ENCODE peak calls at places on chromosomes 11 and 22, in seven cellular contexts. One of them, this sample, is unnamed.

GRCh38 chr11:76609736-76610370 is 60.7 kb downstream of the LRRC32 start:
- DNase-seq in pancreas: no peak
- DNase-seq in OCI-LY7: no peak
- DNase-seq in neural progenitor cell: no peak
- DNase-seq in MV-4-11: no peak
- DNase-seq in SW 1271: no peak
- DNase-seq in ACHN: no peak
- DNase-seq in this sample: peak; percentile 70

GRCh38 chr11:133595998-133596590 is 63.8 kb upstream of the OPCML start:
- DNase-seq in pancreas: no peak
- DNase-seq in OCI-LY7: no peak
- DNase-seq in neural progenitor cell: no peak
- DNase-seq in MV-4-11: no peak
- DNase-seq in SW 1271: no peak
- DNase-seq in ACHN: no peak
- DNase-seq in this sample: no peak

GRCh38 chr22:48685767-48686166 is 1141.9 kb downstream of the BRD1 start:
- DNase-seq in pancreas: no peak
- DNase-seq in OCI-LY7: no peak
- DNase-seq in neural progenitor cell: no peak
- DNase-seq in MV-4-11: no peak
- DNase-seq in SW 1271: no peak
- DNase-seq in ACHN: no peak
- DNase-seq in this sample: no peak

GRCh38 chr11:70590356-70590991 is 192.1 kb downstream of the CTTN start:
- DNase-seq in pancreas: no peak
- DNase-seq in OCI-LY7: no peak
- DNase-seq in neural progenitor cell: no peak
- DNase-seq in MV-4-11: no peak
- DNase-seq in SW 1271: no peak
- DNase-seq in ACHN: no peak
- DNase-seq in this sample: no peak

GRCh38 chr11:2928605-2929510 is at the start of gene PHLDA2:
- DNase-seq in pancreas: no peak
- DNase-seq in OCI-LY7: no peak
- DNase-seq in neural progenitor cell: peak; percentile 64
- DNase-seq in MV-4-11: peak; percentile 48
- DNase-seq in SW 1271: peak; percentile 74
- DNase-seq in ACHN: peak; percentile 55
- DNase-seq in this sample: no peak

GRCh38 chr11:66443602-66444001 is 5.0 kb upstream of the MRPL11 start:
- DNase-seq in pancreas: no peak
- DNase-seq in OCI-LY7: no peak
- DNase-seq in neural progenitor cell: no peak
- DNase-seq in MV-4-11: peak; percentile 99
- DNase-seq in SW 1271: no peak
- DNase-seq in ACHN: no peak
- DNase-seq in this sample: no peak

GRCh38 chr11:57248780-57249383 is 11.8 kb upstream of the APLNR start:
- DNase-seq in pancreas: no peak
- DNase-seq in OCI-LY7: peak; percentile 49
- DNase-seq in neural progenitor cell: peak; percentile 89
- DNase-seq in MV-4-11: peak; percentile 41
- DNase-seq in SW 1271: peak; percentile 36
- DNase-seq in ACHN: peak; percentile 38
- DNase-seq in this sample: peak; percentile 95

GRCh38 chr11:107791343-107792048 is 67.1 kb downstream of the SLC35F2 start:
- DNase-seq in pancreas: no peak
- DNase-seq in OCI-LY7: no peak
- DNase-seq in neural progenitor cell: no peak
- DNase-seq in MV-4-11: peak; percentile 38
- DNase-seq in SW 1271: no peak
- DNase-seq in ACHN: no peak
- DNase-seq in this sample: peak; percentile 67

GRCh38 chr11:1515082-1516060 is 28.8 kb upstream of the MOB2 start:
- DNase-seq in pancreas: peak; percentile 68
- DNase-seq in OCI-LY7: peak; percentile 57
- DNase-seq in neural progenitor cell: peak; percentile 87
- DNase-seq in MV-4-11: peak; percentile 9
- DNase-seq in SW 1271: peak; percentile 8
- DNase-seq in ACHN: peak; percentile 43
- DNase-seq in this sample: peak; percentile 90

GRCh38 chr11:20647976-20648565 is 21.3 kb upstream of the NELL1 start:
- DNase-seq in pancreas: no peak
- DNase-seq in OCI-LY7: peak; percentile 43
- DNase-seq in neural progenitor cell: peak; percentile 63
- DNase-seq in MV-4-11: peak; percentile 29
- DNase-seq in SW 1271: peak; percentile 35
- DNase-seq in ACHN: peak; percentile 47
- DNase-seq in this sample: peak; percentile 82

GRCh38 chr11:10930224-10930960 is 72.5 kb upstream of the ZBED5 start:
- DNase-seq in pancreas: no peak
- DNase-seq in OCI-LY7: no peak
- DNase-seq in neural progenitor cell: no peak
- DNase-seq in MV-4-11: no peak
- DNase-seq in SW 1271: no peak
- DNase-seq in ACHN: no peak
- DNase-seq in this sample: no peak

GRCh38 chr22:39938509-39938908 is 21.7 kb upstream of the TMA7B start:
- DNase-seq in pancreas: no peak
- DNase-seq in OCI-LY7: no peak
- DNase-seq in neural progenitor cell: no peak
- DNase-seq in MV-4-11: no peak
- DNase-seq in SW 1271: no peak
- DNase-seq in ACHN: no peak
- DNase-seq in this sample: no peak

GRCh38 chr11:15627560-15627959 is 512.8 kb downstream of the INSC start:
- DNase-seq in pancreas: no peak
- DNase-seq in OCI-LY7: no peak
- DNase-seq in neural progenitor cell: no peak
- DNase-seq in MV-4-11: no peak
- DNase-seq in SW 1271: no peak
- DNase-seq in ACHN: peak; percentile 9
- DNase-seq in this sample: no peak

GRCh38 chr11:125720781-125721180 is 25.3 kb upstream of the PATE1 start:
- DNase-seq in pancreas: no peak
- DNase-seq in OCI-LY7: no peak
- DNase-seq in neural progenitor cell: no peak
- DNase-seq in MV-4-11: no peak
- DNase-seq in SW 1271: no peak
- DNase-seq in ACHN: no peak
- DNase-seq in this sample: no peak

GRCh38 chr22:39478461-39478860 is 21.6 kb downstream of the MGAT3 start:
- DNase-seq in pancreas: no peak
- DNase-seq in OCI-LY7: no peak
- DNase-seq in neural progenitor cell: peak; percentile 60
- DNase-seq in MV-4-11: no peak
- DNase-seq in SW 1271: no peak
- DNase-seq in ACHN: peak; percentile 43
- DNase-seq in this sample: peak; percentile 63

GRCh38 chr11:726278-726915 is 20.4 kb downstream of the EPS8L2 start:
- DNase-seq in pancreas: peak; percentile 81
- DNase-seq in OCI-LY7: peak; percentile 62
- DNase-seq in neural progenitor cell: peak; percentile 55
- DNase-seq in MV-4-11: no peak
- DNase-seq in SW 1271: no peak
- DNase-seq in ACHN: no peak
- DNase-seq in this sample: no peak

GRCh38 chr11:112352907-112353306 is 92.2 kb upstream of the PLET1 start:
- DNase-seq in pancreas: no peak
- DNase-seq in OCI-LY7: no peak
- DNase-seq in neural progenitor cell: no peak
- DNase-seq in MV-4-11: no peak
- DNase-seq in SW 1271: no peak
- DNase-seq in ACHN: no peak
- DNase-seq in this sample: no peak

GRCh38 chr22:24473278-24473677 is 21.9 kb upstream of the UPB1 start:
- DNase-seq in pancreas: no peak
- DNase-seq in OCI-LY7: peak; percentile 27
- DNase-seq in neural progenitor cell: no peak
- DNase-seq in MV-4-11: peak; percentile 94
- DNase-seq in SW 1271: no peak
- DNase-seq in ACHN: no peak
- DNase-seq in this sample: no peak

GRCh38 chr11:79236541-79236971 is 204.3 kb downstream of the TENM4 start:
- DNase-seq in pancreas: no peak
- DNase-seq in OCI-LY7: no peak
- DNase-seq in neural progenitor cell: peak; percentile 10
- DNase-seq in MV-4-11: no peak
- DNase-seq in SW 1271: no peak
- DNase-seq in ACHN: no peak
- DNase-seq in this sample: no peak

GRCh38 chr22:37803636-37804371 is 3.9 kb upstream of the GCAT start:
- DNase-seq in pancreas: no peak
- DNase-seq in OCI-LY7: no peak
- DNase-seq in neural progenitor cell: peak; percentile 58
- DNase-seq in MV-4-11: no peak
- DNase-seq in SW 1271: no peak
- DNase-seq in ACHN: no peak
- DNase-seq in this sample: peak; percentile 47

GRCh38 chr22:30892286-30892685 is 76.3 kb downstream of the MORC2 start:
- DNase-seq in pancreas: peak; percentile 8
- DNase-seq in OCI-LY7: no peak
- DNase-seq in neural progenitor cell: no peak
- DNase-seq in MV-4-11: no peak
- DNase-seq in SW 1271: no peak
- DNase-seq in ACHN: no peak
- DNase-seq in this sample: no peak

GRCh38 chr11:19959697-19960096 is 200.6 kb downstream of the DBX1 start:
- DNase-seq in pancreas: no peak
- DNase-seq in OCI-LY7: no peak
- DNase-seq in neural progenitor cell: no peak
- DNase-seq in MV-4-11: no peak
- DNase-seq in SW 1271: no peak
- DNase-seq in ACHN: no peak
- DNase-seq in this sample: no peak

GRCh38 chr11:91804057-91804456 is 420.6 kb upstream of the FAT3 start:
- DNase-seq in pancreas: no peak
- DNase-seq in OCI-LY7: no peak
- DNase-seq in neural progenitor cell: peak; percentile 66
- DNase-seq in MV-4-11: no peak
- DNase-seq in SW 1271: no peak
- DNase-seq in ACHN: no peak
- DNase-seq in this sample: no peak

GRCh38 chr22:36773935-36774334 is 2.0 kb downstream of the IFT27 start:
- DNase-seq in pancreas: no peak
- DNase-seq in OCI-LY7: peak; percentile 31
- DNase-seq in neural progenitor cell: peak; percentile 37
- DNase-seq in MV-4-11: peak; percentile 52
- DNase-seq in SW 1271: peak; percentile 4
- DNase-seq in ACHN: peak; percentile 51
- DNase-seq in this sample: no peak

GRCh38 chr11:64900263-64900678 is 16.7 kb downstream of the ATG2A start:
- DNase-seq in pancreas: no peak
- DNase-seq in OCI-LY7: no peak
- DNase-seq in neural progenitor cell: no peak
- DNase-seq in MV-4-11: no peak
- DNase-seq in SW 1271: no peak
- DNase-seq in ACHN: no peak
- DNase-seq in this sample: no peak

GRCh38 chr11:62020661-62021060 is 53.2 kb upstream of the FTH1 start:
- DNase-seq in pancreas: no peak
- DNase-seq in OCI-LY7: no peak
- DNase-seq in neural progenitor cell: no peak
- DNase-seq in MV-4-11: no peak
- DNase-seq in SW 1271: no peak
- DNase-seq in ACHN: no peak
- DNase-seq in this sample: no peak

This sample was measured in ELF-1.